ENCODE peak calls at places on chromosomes 2 and 18, in ten cellular contexts. A is GM13976; U is GM19239; V is Daoy; H is mesothelial cell of epicardium; F is T-cell; Y is CD4-positive, CD25-positive, alpha-beta regulatory T cell; X is activated CD8-positive, alpha-beta memory T cell treated with anti-CD3 and anti-CD28 coated beads, Interleukin-2, amount 10 ng/mL, durations not matched to agents 7 days and 5 days; G is T-helper 22 cell; W is choroid plexus epithelial cell. E is an unnamed sample.

GRCh38 chr2:148338544-148338943 is 306.0 kb upstream of the EPC2 start:
- DNase-seq in A (no peak), U (no peak), V (peak; percentile 52), H (no peak), F (no peak), Y (no peak), X (no peak), G (no peak), W (peak; percentile 79), E (no peak)

GRCh38 chr2:11870584-11870983 is 124.2 kb downstream of the LPIN1 start:
- DNase-seq in A (no peak), U (no peak), V (no peak), H (no peak), F (no peak), Y (no peak), X (peak; percentile 15), G (no peak), W (no peak), E (no peak)

GRCh38 chr2:43370705-43371104 is 144.3 kb upstream of the ZFP36L2 start:
- DNase-seq in A (no peak), U (no peak), V (no peak), H (no peak), F (no peak), Y (no peak), X (no peak), G (no peak), W (peak; percentile 29), E (no peak)

GRCh38 chr18:55497825-55498403 is 90.1 kb downstream of the TCF4 start:
- DNase-seq in A (no peak), U (no peak), V (peak; percentile 46), H (no peak), F (no peak), Y (no peak), X (no peak), G (no peak), W (no peak), E (no peak)

GRCh38 chr2:144706671-144707070 is 186.8 kb upstream of the ZEB2 start:
- DNase-seq in A (no peak), U (no peak), V (no peak), H (no peak), F (no peak), Y (no peak), X (no peak), G (no peak), W (no peak), E (no peak)

GRCh38 chr18:6441201-6441600 is 26.5 kb upstream of the L3MBTL4 start:
- DNase-seq in A (no peak), U (no peak), V (no peak), H (no peak), F (no peak), Y (no peak), X (no peak), G (no peak), W (peak; percentile 5), E (no peak)

GRCh38 chr2:189293164-189293563 is 113.6 kb upstream of the COL5A2 start:
- DNase-seq in A (no peak), U (no peak), V (peak; percentile 19), H (no peak), F (no peak), Y (no peak), X (no peak), G (no peak), W (peak; percentile 81), E (no peak)

GRCh38 chr2:235937526-235937925 is 230.7 kb downstream of the GBX2 start:
- DNase-seq in A (no peak), U (no peak), V (no peak), H (no peak), F (no peak), Y (no peak), X (no peak), G (no peak), W (no peak), E (no peak)

GRCh38 chr2:17635007-17635406 is 94.5 kb downstream of the VSNL1 start:
- DNase-seq in A (no peak), U (no peak), V (no peak), H (no peak), F (no peak), Y (no peak), X (no peak), G (no peak), W (no peak), E (no peak)

GRCh38 chr2:168626610-168627009 is 170.5 kb downstream of the CERS6 start:
- DNase-seq in A (no peak), U (no peak), V (no peak), H (no peak), F (no peak), Y (no peak), X (no peak), G (no peak), W (no peak), E (no peak)

GRCh38 chr18:29181151-29181901 is 1004.4 kb upstream of the CDH2 start:
- DNase-seq in A (no peak), U (no peak), V (peak; percentile 53), H (no peak), F (no peak), Y (no peak), X (no peak), G (no peak), W (peak; percentile 89), E (no peak)

GRCh38 chr2:221518201-221518936 is 53.7 kb downstream of the EPHA4 start:
- DNase-seq in A (no peak), U (no peak), V (peak; percentile 18), H (no peak), F (peak; percentile 45), Y (peak; percentile 3), X (peak; percentile 57), G (peak; percentile 39), W (peak; percentile 41), E (no peak)

GRCh38 chr2:12227941-12228608 is 481.6 kb downstream of the LPIN1 start:
- DNase-seq in A (no peak), U (no peak), V (no peak), H (no peak), F (no peak), Y (no peak), X (no peak), G (no peak), W (peak; percentile 76), E (no peak)

GRCh38 chr18:80196528-80197320 is 50.6 kb downstream of the PARD6G start:
- DNase-seq in A (no peak), U (no peak), V (peak; percentile 39), H (no peak), F (no peak), Y (no peak), X (peak; percentile 19), G (no peak), W (peak; percentile 85), E (no peak)

GRCh38 chr2:216519154-216519762 is 20.6 kb downstream of the RPL37A start:
- DNase-seq in A (peak; percentile 53), U (peak; percentile 28), V (peak; percentile 66), H (no peak), F (no peak), Y (peak; percentile 4), X (peak; percentile 70), G (no peak), W (peak; percentile 95), E (no peak)

GRCh38 chr2:66445076-66445724 is 10.3 kb downstream of the MEIS1 start:
- DNase-seq in A (no peak), U (no peak), V (no peak), H (no peak), F (no peak), Y (no peak), X (no peak), G (no peak), W (peak; percentile 46), E (no peak)

GRCh38 chr2:43748333-43748732 is 25.5 kb upstream of the DYNC2LI1 start:
- DNase-seq in A (no peak), U (no peak), V (no peak), H (no peak), F (no peak), Y (no peak), X (no peak), G (no peak), W (no peak), E (no peak)

GRCh38 chr2:157473585-157473984 is 29.7 kb upstream of the CYTIP start:
- DNase-seq in A (no peak), U (no peak), V (no peak), H (no peak), F (no peak), Y (no peak), X (no peak), G (no peak), W (no peak), E (no peak)

GRCh38 chr2:208406474-208407451 is at the start of gene PTH2R:
- DNase-seq in A (peak; percentile 18), U (no peak), V (peak; percentile 16), H (no peak), F (no peak), Y (no peak), X (no peak), G (no peak), W (peak; percentile 10), E (peak; percentile 62)

GRCh38 chr2:2751715-2752315 is 420.7 kb upstream of the MYT1L start:
- DNase-seq in A (no peak), U (no peak), V (no peak), H (no peak), F (no peak), Y (no peak), X (no peak), G (no peak), W (no peak), E (no peak)

GRCh38 chr2:172655838-172656573 is 79.6 kb upstream of the RAPGEF4 start:
- DNase-seq in A (no peak), U (no peak), V (no peak), H (no peak), F (no peak), Y (no peak), X (no peak), G (no peak), W (no peak), E (no peak)

GRCh38 chr2:98389248-98389605 is 43.0 kb downstream of the CNGA3 start:
- DNase-seq in A (peak; percentile 10), U (no peak), V (no peak), H (no peak), F (no peak), Y (no peak), X (no peak), G (no peak), W (no peak), E (no peak)

GRCh38 chr2:11073251-11073650 is 82.0 kb upstream of the SLC66A3 start:
- DNase-seq in A (no peak), U (no peak), V (peak; percentile 69), H (no peak), F (no peak), Y (no peak), X (peak; percentile 46), G (no peak), W (peak; percentile 67), E (peak; percentile 70)

GRCh38 chr18:79108520-79109215 is 39.5 kb downstream of the ATP9B start:
- DNase-seq in A (no peak), U (no peak), V (no peak), H (no peak), F (no peak), Y (no peak), X (no peak), G (no peak), W (no peak), E (no peak)

GRCh38 chr2:143175435-143175834 is 46.2 kb downstream of the ARHGAP15 start:
- DNase-seq in A (no peak), U (no peak), V (no peak), H (no peak), F (no peak), Y (no peak), X (peak; percentile 48), G (no peak), W (no peak), E (no peak)

GRCh38 chr18:56565059-56565458 is 73.3 kb downstream of the TXNL1 start:
- DNase-seq in A (no peak), U (no peak), V (no peak), H (no peak), F (no peak), Y (no peak), X (no peak), G (no peak), W (no peak), E (no peak)

GRCh38 chr2:18791172-18791797 is 201.9 kb upstream of the NT5C1B start:
- DNase-seq in A (no peak), U (no peak), V (peak; percentile 29), H (no peak), F (no peak), Y (no peak), X (no peak), G (no peak), W (peak; percentile 79), E (no peak)

GRCh38 chr2:7007846-7008741 is 90.9 kb downstream of the RNF144A start:
- DNase-seq in A (no peak), U (no peak), V (peak; percentile 91), H (peak; percentile 44), F (no peak), Y (no peak), X (no peak), G (no peak), W (peak; percentile 96), E (peak; percentile 84)